ENCODE peak calls at places on chromosomes 2 and 18, in four cellular contexts. One of them, this sample, is unnamed.

GRCh38 chr2:71898851-71899681 is 248.6 kb downstream of the CYP26B1 start:
- DNase-seq in GM10248: no peak
- DNase-seq in cardiac muscle cell: no peak
- DNase-seq in MM.1S: no peak
- DNase-seq in this sample: no peak

GRCh38 chr2:158600155-158600802 is 143.5 kb downstream of the PKP4 start:
- DNase-seq in MM.1S: no peak
- DNase-seq in GM10248: no peak
- DNase-seq in cardiac muscle cell: no peak
- DNase-seq in this sample: no peak

GRCh38 chr2:2867371-2867770 is 510.2 kb downstream of the EIPR1 start:
- DNase-seq in MM.1S: no peak
- DNase-seq in GM10248: no peak
- DNase-seq in cardiac muscle cell: no peak
- DNase-seq in this sample: no peak

GRCh38 chr2:68889500-68889899 is 18.3 kb upstream of the BMP10 start:
- DNase-seq in GM10248: no peak
- DNase-seq in cardiac muscle cell: peak
- DNase-seq in MM.1S: no peak
- DNase-seq in this sample: no peak

GRCh38 chr2:67561411-67561965 is 164.4 kb downstream of the ETAA1 start:
- DNase-seq in cardiac muscle cell: peak
- DNase-seq in MM.1S: no peak
- DNase-seq in GM10248: no peak
- DNase-seq in this sample: no peak

GRCh38 chr18:43159091-43159490 is 43.6 kb upstream of the RIT2 start:
- DNase-seq in GM10248: no peak
- DNase-seq in MM.1S: no peak
- DNase-seq in cardiac muscle cell: no peak
- DNase-seq in this sample: no peak

GRCh38 chr2:240397542-240397916 is 37.9 kb upstream of the GPC1 start:
- DNase-seq in GM10248: no peak
- DNase-seq in MM.1S: no peak
- DNase-seq in cardiac muscle cell: no peak
- DNase-seq in this sample: peak

GRCh38 chr18:37935086-37935485 is 369.5 kb upstream of the CELF4 start:
- DNase-seq in GM10248: no peak
- DNase-seq in cardiac muscle cell: no peak
- DNase-seq in MM.1S: no peak
- DNase-seq in this sample: no peak

GRCh38 chr2:222813177-222813843 is 47.5 kb upstream of the ACSL3 start:
- DNase-seq in cardiac muscle cell: no peak
- DNase-seq in GM10248: peak
- DNase-seq in MM.1S: no peak
- DNase-seq in this sample: no peak

GRCh38 chr2:9315280-9315847 is 108.0 kb downstream of the ITGB1BP1 start:
- DNase-seq in cardiac muscle cell: no peak
- DNase-seq in MM.1S: no peak
- DNase-seq in GM10248: no peak
- DNase-seq in this sample: no peak

GRCh38 chr2:62482558-62483352 is 23.2 kb downstream of the TMEM17 start:
- DNase-seq in MM.1S: no peak
- DNase-seq in GM10248: no peak
- DNase-seq in cardiac muscle cell: no peak
- DNase-seq in this sample: no peak

GRCh38 chr2:51812138-51812866 is 780.4 kb upstream of the NRXN1 start:
- DNase-seq in cardiac muscle cell: no peak
- DNase-seq in GM10248: no peak
- DNase-seq in MM.1S: no peak
- DNase-seq in this sample: no peak

DNA sequence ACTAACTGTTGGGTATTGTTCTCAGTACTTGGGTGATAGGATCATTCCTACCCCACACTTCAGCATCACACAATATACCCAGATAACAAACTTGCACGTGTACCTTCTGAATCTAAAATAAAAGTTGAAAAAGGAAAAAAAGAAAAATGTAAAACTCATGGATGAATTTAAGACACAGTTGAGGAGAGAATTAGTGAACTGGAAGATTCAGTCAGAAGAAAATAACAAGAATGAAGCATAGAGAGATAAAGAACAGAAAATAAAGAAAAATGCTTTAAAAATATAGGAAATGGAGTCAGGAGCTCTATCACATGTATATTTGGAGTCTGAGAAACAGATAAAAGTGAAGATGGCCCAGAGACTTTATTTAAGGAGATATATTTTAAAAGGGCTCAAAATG is 90.4 kb upstream of the SALL3 start:
- DNase-seq in GM10248: no peak
- DNase-seq in cardiac muscle cell: no peak
- DNase-seq in MM.1S: no peak
- DNase-seq in this sample: no peak
- TF ChIP-seq CTCF in GM10248: no peak
- TF ChIP-seq CTCF in cardiac muscle cell: no peak
- TF ChIP-seq CTCF in MM.1S: no peak
- TF ChIP-seq CTCF in this sample: no peak

GRCh38 chr2:43104763-43105162 is 121.6 kb downstream of the ZFP36L2 start:
- DNase-seq in MM.1S: no peak
- DNase-seq in cardiac muscle cell: no peak
- DNase-seq in GM10248: no peak
- DNase-seq in this sample: peak

GRCh38 chr2:43104106-43104505 is 122.3 kb downstream of the ZFP36L2 start:
- DNase-seq in cardiac muscle cell: no peak
- DNase-seq in GM10248: no peak
- DNase-seq in MM.1S: no peak
- DNase-seq in this sample: peak

GRCh38 chr2:43106767-43107527 is 119.5 kb downstream of the ZFP36L2 start:
- DNase-seq in GM10248: no peak
- DNase-seq in MM.1S: no peak
- DNase-seq in cardiac muscle cell: no peak
- DNase-seq in this sample: peak

GRCh38 chr2:43107679-43108078 is 118.7 kb downstream of the ZFP36L2 start:
- DNase-seq in cardiac muscle cell: no peak
- DNase-seq in GM10248: no peak
- DNase-seq in MM.1S: no peak
- DNase-seq in this sample: peak

GRCh38 chr2:43105586-43106562 is 120.5 kb downstream of the ZFP36L2 start:
- DNase-seq in GM10248: peak
- DNase-seq in cardiac muscle cell: no peak
- DNase-seq in MM.1S: no peak
- DNase-seq in this sample: peak
- TF ChIP-seq CTCF in GM10248: no peak
- TF ChIP-seq CTCF in cardiac muscle cell: peak
- TF ChIP-seq CTCF in MM.1S: no peak
- TF ChIP-seq CTCF in this sample: peak

GRCh38 chr2:155372969-155373368 is 674.5 kb downstream of the KCNJ3 start:
- DNase-seq in cardiac muscle cell: peak
- DNase-seq in GM10248: no peak
- DNase-seq in MM.1S: no peak
- DNase-seq in this sample: no peak
- TF ChIP-seq CTCF in cardiac muscle cell: peak
- TF ChIP-seq CTCF in GM10248: peak
- TF ChIP-seq CTCF in MM.1S: peak
- TF ChIP-seq CTCF in this sample: no peak

GRCh38 chr18:58407649-58408407 is 221.1 kb downstream of the ALPK2 start:
- DNase-seq in GM10248: no peak
- DNase-seq in cardiac muscle cell: no peak
- DNase-seq in MM.1S: no peak
- DNase-seq in this sample: no peak
- TF ChIP-seq CTCF in GM10248: no peak
- TF ChIP-seq CTCF in cardiac muscle cell: no peak
- TF ChIP-seq CTCF in MM.1S: no peak
- TF ChIP-seq CTCF in this sample: no peak